ENCODE peak calls at places on chromosomes 3 and 15, in five cellular contexts. N is breast epithelium, L is GM10248, S is activated B cell treated with CpG ODN at 0.5 μM for 24 hours, Q is WTC11. B is an unnamed sample.

GRCh38 chr15:42490246-42490742 is 647 bp downstream of the ZNF106 start:
- DNase-seq in N (no peak), L (peak), S (no peak), Q (no peak), B (no peak)

GRCh38 chr15:42408178-42408577 is 48.9 kb downstream of the CAPN3 start:
- DNase-seq in N (no peak), L (no peak), S (no peak), Q (no peak), B (no peak)

GRCh38 chr15:45200799-45201556 is 13.2 kb upstream of the SHF start:
- DNase-seq in N (peak), L (no peak), S (peak), Q (peak), B (peak)

GRCh38 chr15:78092111-78093041 is at the start of gene SH2D7:
- DNase-seq in N (no peak), L (no peak), S (no peak), Q (no peak), B (no peak)

GRCh38 chr3:149085828-149086231 is 503 bp downstream of the HLTF start:
- DNase-seq in N (no peak), L (peak), S (no peak), Q (no peak), B (peak)

GRCh38 chr15:68230157-68231100 is 901 bp upstream of the CLN6 start:
- DNase-seq in N (no peak), L (no peak), S (no peak), Q (no peak), B (peak)

GRCh38 chr3:134933997-134934396 is 138.9 kb downstream of the EPHB1 start:
- DNase-seq in N (no peak), L (no peak), S (no peak), Q (no peak), B (no peak)

GRCh38 chr3:97719156-97719821 is 45.3 kb upstream of the ARL6 start:
- DNase-seq in N (peak), L (peak), S (peak), Q (peak), B (peak)

GRCh38 chr3:82048711-82049110 is 287.3 kb upstream of the GBE1 start:
- DNase-seq in N (no peak), L (no peak), S (no peak), Q (no peak), B (no peak)

GRCh38 chr3:195583831-195584542 is at the start of gene APOD:
- DNase-seq in N (no peak), L (no peak), S (no peak), Q (no peak), B (no peak)

GRCh38 chr3:186425788-186426730 is 64.0 kb upstream of the DGKG start:
- DNase-seq in N (no peak), L (no peak), S (no peak), Q (no peak), B (peak)

GRCh38 chr3:169627789-169628188 is 35.7 kb downstream of the MECOM start:
- DNase-seq in N (no peak), L (no peak), S (no peak), Q (no peak), B (no peak)

GRCh38 chr3:66133050-66133757 is 87.6 kb upstream of the SLC25A26 start:
- DNase-seq in N (no peak), L (no peak), S (no peak), Q (no peak), B (peak)

GRCh38 chr3:187385296-187385695 is 17.1 kb downstream of the RTP4 start:
- DNase-seq in N (no peak), L (no peak), S (no peak), Q (no peak), B (no peak)

DNA sequence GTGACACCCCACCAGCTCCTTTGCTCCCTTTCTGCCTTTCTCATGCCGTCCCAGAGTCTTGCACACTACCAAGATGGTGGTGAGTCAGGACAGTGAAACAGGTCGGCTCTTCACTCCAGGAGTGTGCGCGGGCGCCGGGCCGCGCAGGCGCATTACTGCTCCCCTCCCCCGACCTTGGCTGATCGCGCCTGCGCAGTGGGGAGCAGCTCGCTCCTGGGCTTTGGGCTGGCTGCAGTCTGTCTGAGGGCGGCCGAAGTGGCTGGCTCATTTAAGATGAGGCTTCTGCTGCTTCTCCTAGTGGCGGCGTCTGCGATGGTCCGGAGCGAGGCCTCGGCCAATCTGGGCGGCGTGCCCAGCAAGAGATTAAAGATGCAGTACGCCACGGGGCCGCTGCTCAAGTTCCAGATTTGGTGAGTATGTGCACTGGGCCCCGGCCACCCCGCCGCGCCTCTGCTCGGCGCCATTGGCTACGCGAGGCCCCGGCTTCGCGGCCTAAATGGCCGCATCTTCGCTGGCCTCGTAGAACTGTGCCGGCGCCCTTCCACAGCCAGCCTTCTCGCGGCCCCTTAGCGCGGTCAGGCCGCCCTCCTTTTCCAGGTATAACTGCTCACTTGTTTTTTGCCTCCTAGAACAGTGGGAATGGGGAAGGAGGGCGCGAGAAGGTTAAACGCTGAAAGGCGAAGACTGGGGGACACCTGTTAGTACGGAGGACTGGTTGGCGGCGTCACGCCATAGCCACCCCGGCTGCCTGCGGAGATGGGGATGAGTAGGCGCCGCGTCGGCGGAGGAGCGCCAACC is at the start of gene SELENOT:
- DNase-seq in N (peak), L (peak), S (peak), Q (peak), B (peak)
- TF ChIP-seq CTCF in N (no peak), L (no peak), S (no peak), Q (no peak), B (peak)

GRCh38 chr3:112654492-112654891 is 13.5 kb upstream of the CCDC80 start:
- DNase-seq in N (no peak), L (no peak), S (no peak), Q (no peak), B (no peak)

GRCh38 chr3:112653209-112653871 is 12.4 kb upstream of the CCDC80 start:
- DNase-seq in N (no peak), L (no peak), S (no peak), Q (no peak), B (peak)

GRCh38 chr3:112653881-112654300 is 12.9 kb upstream of the CCDC80 start:
- DNase-seq in N (no peak), L (no peak), S (no peak), Q (no peak), B (peak)

GRCh38 chr3:112656045-112656444 is 15.1 kb upstream of the CCDC80 start:
- DNase-seq in N (no peak), L (no peak), S (no peak), Q (no peak), B (no peak)

GRCh38 chr3:112654979-112655378 is 14.0 kb upstream of the CCDC80 start:
- DNase-seq in N (no peak), L (no peak), S (no peak), Q (no peak), B (no peak)
- TF ChIP-seq CTCF in N (no peak), L (no peak), S (no peak), Q (no peak), B (peak)

DNA sequence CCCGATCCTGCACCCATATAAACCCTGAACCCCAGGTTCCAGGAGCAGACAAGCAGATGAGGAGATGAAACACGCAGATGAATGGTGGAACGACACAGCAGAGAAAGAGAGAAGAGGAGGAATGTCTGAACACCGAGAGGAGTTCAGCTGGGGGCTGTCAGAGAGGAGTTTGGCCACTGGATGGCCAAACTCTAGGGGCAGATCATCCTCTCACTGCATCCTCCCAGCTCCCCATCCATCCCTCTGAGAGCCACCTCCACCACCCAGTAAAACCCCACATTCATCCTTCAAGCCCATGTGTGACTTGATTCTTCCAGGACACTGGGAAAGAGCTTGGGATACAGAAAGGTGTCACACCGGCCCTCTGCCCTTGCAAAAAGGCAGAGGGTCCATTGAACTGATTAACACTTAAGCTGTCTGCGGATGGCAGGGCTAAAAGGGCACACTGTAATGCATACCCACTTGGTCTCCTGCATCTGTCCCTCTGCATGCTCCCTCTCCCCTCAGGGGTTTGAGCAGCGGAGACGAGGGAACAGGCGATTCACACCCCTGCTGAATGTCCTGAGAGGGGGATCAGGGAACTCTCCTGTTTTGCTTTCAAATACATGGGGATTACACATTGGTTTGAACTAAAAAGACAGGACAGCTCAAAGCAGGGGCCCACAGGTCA is 53.8 kb downstream of the TMED3 start:
- DNase-seq in N (no peak), L (no peak), S (no peak), Q (no peak), B (no peak)
- TF ChIP-seq CTCF in N (no peak), L (no peak), S (no peak), Q (no peak), B (peak)

GRCh38 chr3:54538346-54538745 is 389.5 kb downstream of the LRTM1 start:
- DNase-seq in N (no peak), L (no peak), S (no peak), Q (peak), B (no peak)
- TF ChIP-seq CTCF in N (no peak), L (no peak), S (no peak), Q (peak), B (no peak)

DNA sequence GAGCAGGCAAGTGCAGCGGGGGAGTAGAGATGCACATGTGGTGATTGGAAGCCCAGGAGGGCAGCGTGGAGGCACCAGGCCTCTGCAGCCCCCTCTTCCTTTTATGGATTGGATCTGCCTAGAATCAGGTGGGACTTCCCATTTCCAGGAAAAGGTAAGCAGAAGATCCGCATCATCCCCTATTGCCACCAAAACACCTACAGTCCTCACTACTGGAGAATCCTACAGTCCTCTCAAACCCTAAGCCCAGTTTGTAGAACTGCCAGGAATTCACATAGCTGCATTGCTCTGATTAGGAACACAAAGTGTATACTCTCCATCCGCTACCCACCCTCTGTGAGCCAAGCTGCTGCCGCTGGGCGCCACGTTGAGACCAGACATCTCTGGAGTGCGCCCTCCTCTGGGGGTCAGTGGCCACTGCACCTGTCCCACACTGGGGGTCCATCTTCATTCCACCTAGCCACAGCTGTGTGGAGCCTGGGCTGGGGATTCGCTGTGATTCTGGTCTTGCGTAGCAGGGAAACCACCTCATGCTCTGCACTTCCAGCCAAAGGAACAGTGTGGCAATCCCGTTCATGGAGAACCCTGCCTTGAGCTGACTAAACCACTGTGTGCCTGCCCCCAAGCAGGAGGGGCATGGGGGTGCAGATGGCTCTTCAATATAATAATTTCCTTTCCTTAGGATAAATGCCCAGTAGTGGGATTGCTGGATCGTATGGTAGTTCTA is 88.9 kb upstream of the PTX3 start:
- DNase-seq in N (no peak), L (no peak), S (no peak), Q (peak), B (no peak)
- TF ChIP-seq CTCF in N (no peak), L (peak), S (no peak), Q (peak), B (peak)

GRCh38 chr3:189146842-189147241 is 24.9 kb upstream of the TPRG1 start:
- DNase-seq in N (no peak), L (no peak), S (no peak), Q (no peak), B (peak)

GRCh38 chr3:189142527-189142926 is 29.2 kb upstream of the TPRG1 start:
- DNase-seq in N (no peak), L (no peak), S (no peak), Q (no peak), B (no peak)

GRCh38 chr3:189148090-189148507 is 23.7 kb upstream of the TPRG1 start:
- DNase-seq in N (peak), L (peak), S (peak), Q (peak), B (peak)

GRCh38 chr3:189143321-189143720 is 28.4 kb upstream of the TPRG1 start:
- DNase-seq in N (no peak), L (no peak), S (no peak), Q (no peak), B (no peak)

GRCh38 chr3:189144645-189145044 is 27.1 kb upstream of the TPRG1 start:
- DNase-seq in N (no peak), L (no peak), S (no peak), Q (no peak), B (no peak)
- TF ChIP-seq CTCF in N (peak), L (peak), S (no peak), Q (no peak), B (peak)

GRCh38 chr3:101495552-101495951 is 17.5 kb downstream of the SENP7 start:
- DNase-seq in N (no peak), L (no peak), S (no peak), Q (no peak), B (no peak)
- TF ChIP-seq CTCF in N (no peak), L (no peak), S (no peak), Q (no peak), B (peak)

DNA sequence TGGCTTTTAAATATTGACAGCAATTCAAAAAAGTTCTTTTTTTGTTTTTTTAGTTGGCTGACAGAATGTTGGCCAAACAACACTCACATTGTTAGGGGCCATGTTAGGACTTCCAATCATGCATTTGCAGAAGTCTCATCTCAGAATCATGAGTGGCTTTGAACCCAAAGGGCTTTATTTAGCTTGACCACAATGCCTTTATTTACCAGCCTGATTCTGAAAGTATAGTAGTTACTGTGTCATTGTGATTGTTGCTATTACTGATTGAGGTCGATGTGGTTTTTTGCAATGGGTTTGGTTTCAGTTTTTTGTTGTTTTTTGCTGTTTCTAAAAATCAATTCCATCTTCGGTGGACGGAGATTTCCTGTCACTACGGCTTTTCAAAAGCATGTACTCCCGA is 7.2 kb downstream of the GLDN start:
- DNase-seq in N (no peak), L (peak), S (no peak), Q (no peak), B (no peak)
- TF ChIP-seq CTCF in N (no peak), L (no peak), S (no peak), Q (no peak), B (no peak)

GRCh38 chr15:38991126-38991525 is 426.5 kb upstream of the RASGRP1 start:
- DNase-seq in N (no peak), L (no peak), S (no peak), Q (no peak), B (peak)
- TF ChIP-seq CTCF in N (peak), L (no peak), S (no peak), Q (peak), B (peak)

GRCh38 chr3:72191211-72191960 is 406.4 kb upstream of the PROK2 start:
- DNase-seq in N (no peak), L (no peak), S (no peak), Q (no peak), B (no peak)
- TF ChIP-seq CTCF in N (no peak), L (no peak), S (no peak), Q (no peak), B (no peak)